ENCODE peak calls at places on chromosomes 16 and 17, in seven cellular contexts. K is left lung, U is foreskin keratinocyte, B is sigmoid colon, V is A549, C is adrenal gland, J is ascending aorta. A is an unnamed sample.
A peak's percentile ranks its signal among the peaks of the same experiment; 100 is the strongest.

GRCh38 chr17:45149037-45149668 is 878 bp downstream of the HEXIM1 start:
- DNase-seq in K (peak; percentile 93), U (peak; percentile 66), B (peak; percentile 95), V (peak; percentile 90), C (peak; percentile 91), J (no peak), A (peak; percentile 84)

GRCh38 chr16:55116165-55116894 is 185.7 kb downstream of the IRX5 start:
- DNase-seq in K (no peak), U (peak; percentile 7), B (no peak), V (no peak), C (no peak), J (no peak), A (no peak)

GRCh38 chr17:74190154-74190553 is 13.3 kb upstream of the RPL38 start:
- DNase-seq in K (no peak), U (no peak), B (no peak), V (peak; percentile 73), C (no peak), J (no peak), A (no peak)

GRCh38 chr17:65055708-65056638 is 567 bp downstream of the GNA13 start:
- DNase-seq in K (peak; percentile 90), U (peak; percentile 29), B (peak; percentile 88), V (peak; percentile 65), C (peak; percentile 76), J (peak; percentile 27), A (peak; percentile 37)

GRCh38 chr16:67571981-67572431 is 9.7 kb downstream of the CTCF start:
- DNase-seq in K (no peak), U (peak; percentile 41), B (no peak), V (no peak), C (no peak), J (no peak), A (no peak)

GRCh38 chr17:27929990-27930389 is 36.8 kb upstream of the LYRM9 start:
- DNase-seq in K (no peak), U (no peak), B (no peak), V (peak; percentile 9), C (no peak), J (no peak), A (no peak)

GRCh38 chr17:81844327-81844851 is 9.5 kb upstream of the PPP1R27 start:
- DNase-seq in K (no peak), U (no peak), B (no peak), V (no peak), C (no peak), J (no peak), A (no peak)

GRCh38 chr17:36739208-36739607 is 137.8 kb downstream of the MRM1 start:
- DNase-seq in K (no peak), U (no peak), B (no peak), V (no peak), C (no peak), J (no peak), A (no peak)

GRCh38 chr17:72922223-72922622 is 170.3 kb downstream of the SLC39A11 start:
- DNase-seq in K (no peak), U (no peak), B (no peak), V (no peak), C (no peak), J (no peak), A (no peak)

GRCh38 chr17:65447823-65448222 is 113.6 kb downstream of the AXIN2 start:
- DNase-seq in K (no peak), U (no peak), B (no peak), V (no peak), C (no peak), J (no peak), A (no peak)

GRCh38 chr17:923633-924032 is 55.9 kb downstream of the NXN start:
- DNase-seq in K (no peak), U (no peak), B (no peak), V (no peak), C (no peak), J (no peak), A (no peak)

GRCh38 chr16:17346774-17347569 is 123.8 kb downstream of the XYLT1 start:
- DNase-seq in K (no peak), U (no peak), B (no peak), V (no peak), C (no peak), J (no peak), A (no peak)

GRCh38 chr17:29251969-29252866 is 5.6 kb downstream of the CRYBA1 start:
- DNase-seq in K (no peak), U (no peak), B (no peak), V (peak; percentile 59), C (no peak), J (no peak), A (peak; percentile 44)

GRCh38 chr16:50151322-50151721 is 1.8 kb upstream of the TENT4B start:
- DNase-seq in K (no peak), U (no peak), B (no peak), V (no peak), C (no peak), J (no peak), A (no peak)

GRCh38 chr16:57843400-57843799 is 41.1 kb upstream of the KIFC3 start:
- DNase-seq in K (no peak), U (no peak), B (no peak), V (no peak), C (no peak), J (no peak), A (no peak)

GRCh38 chr17:28841901-28842281 is 699 bp downstream of the FAM222B start:
- DNase-seq in K (no peak), U (peak; percentile 16), B (no peak), V (no peak), C (no peak), J (no peak), A (peak; percentile 26)

GRCh38 chr16:81018496-81018895 is 11.5 kb downstream of the CENPN start:
- DNase-seq in K (no peak), U (no peak), B (no peak), V (no peak), C (no peak), J (no peak), A (no peak)

GRCh38 chr16:89033796-89034572 is 57.0 kb upstream of the CBFA2T3 start:
- DNase-seq in K (peak; percentile 49), U (no peak), B (no peak), V (no peak), C (no peak), J (no peak), A (no peak)

GRCh38 chr17:59388070-59388556 is 56.7 kb downstream of the YPEL2 start:
- DNase-seq in K (no peak), U (no peak), B (no peak), V (no peak), C (no peak), J (no peak), A (no peak)

GRCh38 chr16:15539197-15539596 is 103.8 kb downstream of the MARF1 start:
- DNase-seq in K (no peak), U (no peak), B (no peak), V (no peak), C (no peak), J (no peak), A (no peak)

GRCh38 chr17:78535285-78536197 is 41.7 kb downstream of the DNAH17 start:
- DNase-seq in K (no peak), U (peak; percentile 87), B (peak; percentile 18), V (peak; percentile 76), C (no peak), J (no peak), A (peak; percentile 23)

GRCh38 chr17:50100921-50101345 is 5.8 kb downstream of the PDK2 start:
- DNase-seq in K (no peak), U (no peak), B (no peak), V (no peak), C (peak; percentile 58), J (no peak), A (no peak)

GRCh38 chr17:50102164-50102991 is 7.2 kb downstream of the PDK2 start:
- DNase-seq in K (peak; percentile 90), U (no peak), B (peak; percentile 90), V (no peak), C (peak; percentile 81), J (no peak), A (no peak)

GRCh38 chr17:50103252-50103651 is 8.1 kb downstream of the PDK2 start:
- DNase-seq in K (no peak), U (no peak), B (no peak), V (no peak), C (no peak), J (no peak), A (no peak)

GRCh38 chr17:50100480-50100883 is 5.3 kb downstream of the PDK2 start:
- DNase-seq in K (no peak), U (no peak), B (no peak), V (no peak), C (no peak), J (no peak), A (no peak)

GRCh38 chr17:50101346-50102163 is 6.4 kb downstream of the PDK2 start:
- DNase-seq in K (no peak), U (no peak), B (peak; percentile 81), V (no peak), C (peak; percentile 66), J (no peak), A (no peak)
- H3K4me1 ChIP-seq in K (no peaks in the 10 kb centered on the region), U (no peaks in the 10 kb centered on the region), B (peaks cover 45% of the 10 kb centered on the region), V (peaks cover 29% of the 10 kb centered on the region), C (peaks cover 39% of the 10 kb centered on the region), J (peaks cover 3% of the 10 kb centered on the region), A (peaks cover 5% of the 10 kb centered on the region)

GRCh38 chr17:40915199-40915661 is 22.2 kb downstream of the KRT23 start:
- DNase-seq in K (no peak), U (peak; percentile 100), B (no peak), V (peak; percentile 90), C (no peak), J (no peak), A (no peak)

GRCh38 chr17:40912506-40913220 is 24.8 kb downstream of the KRT23 start:
- DNase-seq in K (no peak), U (peak; percentile 50), B (no peak), V (no peak), C (no peak), J (no peak), A (no peak)

GRCh38 chr17:40915721-40916256 is 21.7 kb downstream of the KRT23 start:
- DNase-seq in K (no peak), U (peak; percentile 85), B (no peak), V (peak; percentile 60), C (no peak), J (no peak), A (no peak)

GRCh38 chr17:40916366-40916765 is 21.1 kb downstream of the KRT23 start:
- DNase-seq in K (no peak), U (peak; percentile 26), B (no peak), V (no peak), C (no peak), J (no peak), A (no peak)

GRCh38 chr17:40914456-40914855 is 23.0 kb downstream of the KRT23 start:
- DNase-seq in K (no peak), U (peak; percentile 94), B (no peak), V (no peak), C (no peak), J (no peak), A (no peak)
- H3K4me1 ChIP-seq in K (no peaks in the 10 kb centered on the region), U (peaks cover 52% of the 10 kb centered on the region), B (peaks cover 15% of the 10 kb centered on the region), V (peaks cover 37% of the 10 kb centered on the region), C (peaks cover 16% of the 10 kb centered on the region), J (peaks cover 8% of the 10 kb centered on the region), A (no peaks in the 10 kb centered on the region)

DNA sequence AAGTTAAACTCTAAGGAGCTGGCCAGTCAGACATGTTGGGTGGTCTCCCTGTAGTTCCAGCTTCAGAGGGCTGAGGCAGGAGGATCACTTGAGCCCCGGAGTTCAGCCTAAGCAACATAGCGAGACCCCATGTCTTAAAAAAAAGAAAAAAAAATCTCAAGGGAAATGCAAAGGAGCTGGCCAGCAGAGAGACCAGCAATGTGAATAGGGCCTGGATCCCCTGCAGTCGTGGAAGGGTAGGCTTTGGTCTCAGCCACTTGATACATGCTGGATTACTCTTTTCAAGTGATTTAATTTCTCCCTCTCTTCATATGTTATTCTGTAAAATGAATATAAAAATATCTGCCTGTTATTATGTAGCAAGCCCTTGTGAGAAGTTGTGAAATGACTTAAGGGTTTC is 207.7 kb downstream of the SPECC1 start:
- DNase-seq in K (no peak), U (no peak), B (no peak), V (no peak), C (no peak), J (no peak), A (no peak)
- H3K4me1 ChIP-seq in K (no peaks in the 10 kb centered on the region), U (no peaks in the 10 kb centered on the region), B (no peaks in the 10 kb centered on the region), V (peaks cover 62% of the 10 kb centered on the region), C (no peaks in the 10 kb centered on the region), J (no peaks in the 10 kb centered on the region), A (no peaks in the 10 kb centered on the region)

GRCh38 chr17:61542027-61542426 is 49.0 kb downstream of the NACA2 start:
- DNase-seq in K (no peak), U (no peak), B (no peak), V (no peak), C (no peak), J (no peak), A (no peak)
- H3K4me1 ChIP-seq in K (no peaks in the 10 kb centered on the region), U (no peaks in the 10 kb centered on the region), B (no peaks in the 10 kb centered on the region), V (no peaks in the 10 kb centered on the region), C (no peaks in the 10 kb centered on the region), J (no peaks in the 10 kb centered on the region), A (no peaks in the 10 kb centered on the region)